ENCODE peak calls at places on chromosomes 5 and 9, in five cellular contexts. E, F, S, N and U are unnamed samples. For H3K36me3, the result is how much of the 10 kb centered on the place peaks cover.

GRCh38 chr5:157518963-157519362 is 56.6 kb downstream of the ADAM19 start:
- DNase-seq in N (no peak), S (no peak), F (no peak), E (no peak), U (no peak)

GRCh38 chr5:181159286-181160143 is 12.1 kb downstream of the OR2V2 start:
- DNase-seq in S (peak), E (peak), F (no peak), N (peak), U (peak)

GRCh38 chr9:89655990-89656657 is 51.3 kb downstream of the GADD45G start:
- DNase-seq in N (no peak), E (no peak), F (no peak), S (no peak), U (no peak)

GRCh38 chr9:108643756-108644510 is 211.9 kb downstream of the ACTL7B start:
- DNase-seq in F (no peak), S (no peak), E (no peak), N (peak), U (no peak)

GRCh38 chr9:32430720-32431119 is 46.3 kb downstream of the ACO1 start:
- DNase-seq in E (no peak), N (peak), S (no peak), F (no peak), U (no peak)

GRCh38 chr5:89283758-89284493 is 400.9 kb upstream of the MEF2C start:
- DNase-seq in E (no peak), N (no peak), S (no peak), F (no peak), U (no peak)

GRCh38 chr5:160020266-160020770 is 11.4 kb downstream of the TTC1 start:
- DNase-seq in F (no peak), E (no peak), N (no peak), S (no peak), U (no peak)

GRCh38 chr9:117034862-117035261 is 347.8 kb downstream of the TRIM32 start:
- DNase-seq in S (no peak), F (peak), E (no peak), N (peak), U (no peak)

DNA sequence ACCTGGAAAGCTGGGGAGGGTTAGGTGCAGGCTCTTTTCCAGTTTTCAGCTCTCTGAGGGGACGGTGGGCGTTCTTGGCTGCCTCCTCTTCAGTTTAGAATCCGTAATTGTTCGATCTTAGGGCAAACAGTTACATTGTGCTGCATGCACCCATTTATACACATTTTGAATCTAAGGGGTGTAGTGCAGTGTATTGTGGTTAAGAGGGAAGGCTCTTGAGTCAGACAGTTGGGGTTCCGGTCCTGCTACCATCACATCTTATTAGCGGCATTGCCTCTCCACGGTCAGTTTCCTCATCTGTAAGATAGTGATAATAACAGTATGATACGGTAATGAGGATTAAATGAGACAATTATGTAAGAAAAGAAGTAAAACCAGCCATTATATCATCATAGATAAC is 625 bp downstream of the EXOSC2 start:
- DNase-seq in S (no peak), F (no peak), E (no peak), N (peak), U (no peak)
- H3K36me3 ChIP-seq in S (under half), F (under half), E (under half), N (under half), U (under half)

DNA sequence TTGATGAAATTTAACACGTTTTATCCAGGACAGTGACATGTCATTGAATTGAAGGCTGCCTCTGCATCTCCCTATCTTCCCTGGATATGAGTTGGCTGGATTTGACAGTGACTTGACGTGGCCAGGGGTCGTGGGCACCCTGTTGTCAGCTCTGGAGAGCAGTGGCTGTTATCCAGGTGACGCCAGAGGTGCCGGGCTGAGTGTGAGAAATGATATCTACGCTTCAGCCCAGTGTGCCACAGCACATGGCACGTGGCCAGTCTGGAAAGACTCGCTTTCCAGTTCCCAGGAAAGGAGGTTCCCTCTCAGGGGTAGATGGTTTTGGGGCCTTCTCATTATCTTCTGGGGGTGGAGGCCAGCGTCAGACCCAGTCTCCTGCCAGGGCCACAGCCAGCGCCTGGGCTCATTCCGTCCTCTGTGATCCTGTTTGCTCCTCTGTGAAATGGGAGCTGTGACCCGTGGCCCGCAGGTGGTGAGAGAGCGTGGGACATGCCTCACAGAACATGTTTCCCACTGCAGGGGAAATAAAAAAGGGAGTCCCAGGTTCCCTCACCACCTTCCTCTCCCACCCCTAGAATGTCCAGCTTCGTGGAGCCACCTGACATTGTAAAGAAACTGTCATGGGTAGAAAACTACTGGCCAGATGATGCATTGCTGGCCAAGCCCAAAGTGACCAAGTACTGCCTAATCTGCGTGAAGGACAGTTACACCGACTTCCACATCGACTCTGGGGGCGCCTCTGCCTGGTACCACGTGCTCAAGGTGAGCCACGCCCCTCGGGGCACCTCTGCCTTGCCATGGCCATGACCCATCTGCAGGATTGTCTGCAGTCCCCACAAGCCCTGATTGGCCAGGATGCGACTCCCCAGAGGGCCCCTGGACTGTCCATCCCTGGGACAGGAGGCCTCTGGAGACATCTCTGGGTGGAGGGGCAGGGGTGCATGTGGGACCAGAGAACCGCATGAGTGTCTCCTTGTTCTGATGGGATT is 76.5 kb downstream of the PHF2 start:
- DNase-seq in F (no peak), N (no peak), E (peak), S (no peak), U (no peak)
- H3K36me3 ChIP-seq in F (under half), N (under half), E (half or more), S (half or more), U (under half)

DNA sequence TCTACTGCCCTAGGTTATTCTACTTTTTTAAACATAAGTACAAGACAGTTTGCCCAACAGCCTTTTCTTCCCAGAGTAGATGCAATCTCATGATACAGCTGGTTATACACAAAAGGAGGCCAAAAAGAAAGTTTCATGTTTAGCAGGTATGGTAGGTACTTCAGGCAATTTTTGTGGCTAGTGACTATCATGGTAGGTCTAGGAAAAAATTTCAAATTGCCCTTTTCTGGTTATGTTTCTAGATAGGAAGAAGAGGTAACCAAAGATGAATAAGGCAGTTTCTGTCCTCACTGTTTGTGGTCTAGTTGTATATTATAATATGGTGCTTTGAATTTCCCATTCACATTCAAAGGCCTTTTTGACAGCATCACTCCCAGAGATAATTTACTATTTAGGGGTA is 19.7 kb downstream of the MEGF9 start:
- DNase-seq in E (no peak), S (no peak), F (no peak), N (no peak), U (no peak)
- H3K36me3 ChIP-seq in E (under half), S (under half), F (under half), N (under half), U (under half)

GRCh38 chr9:135818718-135819475 is 88.4 kb downstream of the CAMSAP1 start:
- DNase-seq in E (no peak), N (no peak), F (no peak), S (no peak), U (no peak)

GRCh38 chr9:135820661-135821060 is 86.7 kb downstream of the CAMSAP1 start:
- DNase-seq in S (no peak), N (no peak), E (no peak), F (no peak), U (no peak)

GRCh38 chr9:135819905-135820304 is 87.4 kb downstream of the CAMSAP1 start:
- DNase-seq in F (no peak), N (no peak), S (no peak), E (no peak), U (no peak)

GRCh38 chr9:135816179-135816970 is 91.0 kb downstream of the CAMSAP1 start:
- DNase-seq in S (no peak), E (no peak), F (no peak), N (no peak), U (no peak)

GRCh38 chr9:135817951-135818717 is 89.2 kb downstream of the CAMSAP1 start:
- DNase-seq in N (no peak), E (no peak), F (no peak), S (no peak), U (no peak)
- H3K36me3 ChIP-seq in N (under half), E (half or more), F (under half), S (half or more), U (half or more)

GRCh38 chr5:134116789-134117761 is 2.6 kb downstream of the TCF7 start:
- DNase-seq in F (no peak), N (no peak), S (no peak), E (no peak), U (no peak)
- H3K36me3 ChIP-seq in F (under half), N (under half), S (under half), E (under half), U (under half)

GRCh38 chr9:83656952-83657351 is 34.0 kb downstream of the IDNK start:
- DNase-seq in S (no peak), N (no peak), E (no peak), F (no peak), U (no peak)

GRCh38 chr9:83655433-83655832 is 32.5 kb downstream of the IDNK start:
- DNase-seq in S (no peak), N (no peak), E (no peak), F (no peak), U (no peak)

GRCh38 chr9:83651558-83651957 is 28.6 kb downstream of the IDNK start:
- DNase-seq in F (no peak), S (no peak), E (no peak), N (no peak), U (no peak)

GRCh38 chr9:83656032-83656680 is 33.2 kb downstream of the IDNK start:
- DNase-seq in F (no peak), N (no peak), E (no peak), S (no peak), U (no peak)
- H3K36me3 ChIP-seq in F (under half), N (half or more), E (half or more), S (half or more), U (under half)

GRCh38 chr9:127525426-127526188 is 74.3 kb downstream of the LRSAM1 start:
- DNase-seq in E (no peak), S (no peak), F (no peak), N (peak), U (no peak)
- H3K36me3 ChIP-seq in E (half or more), S (under half), F (under half), N (half or more), U (under half)

DNA sequence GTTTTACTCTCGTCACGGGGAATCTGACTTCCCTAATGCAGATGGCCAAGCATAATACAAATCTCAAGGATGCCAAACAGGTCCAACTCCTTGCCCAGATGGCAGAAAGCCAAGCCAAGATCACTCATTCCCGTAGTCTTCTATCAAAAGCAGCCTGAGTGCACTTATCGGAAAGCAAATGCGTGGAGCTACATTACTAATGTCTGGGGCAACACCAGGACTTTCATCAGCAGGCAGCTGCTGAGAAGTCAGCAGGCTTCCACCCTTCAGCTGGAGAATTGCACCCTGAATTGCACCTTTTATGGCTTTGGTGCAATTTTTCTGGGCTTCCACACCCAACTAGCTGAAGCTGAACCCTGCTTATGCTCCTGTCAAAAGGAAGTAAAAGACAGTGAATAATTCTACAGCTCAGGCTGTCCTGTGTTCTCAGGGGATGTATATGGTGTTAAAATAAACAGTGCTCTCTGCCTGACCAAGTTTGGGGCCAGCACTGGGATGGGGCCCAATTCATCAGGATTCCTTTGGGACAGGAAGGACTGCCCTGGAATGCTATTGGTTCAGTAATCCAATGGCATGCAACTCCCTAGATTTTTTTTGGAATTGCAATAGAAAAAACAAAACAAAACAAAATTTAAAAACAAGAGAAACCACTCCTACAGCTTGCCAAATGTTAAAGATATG is 92.6 kb downstream of the DPYSL3 start:
- DNase-seq in S (peak), N (peak), E (no peak), F (no peak), U (no peak)
- H3K36me3 ChIP-seq in S (under half), N (under half), E (under half), F (under half), U (under half)

GRCh38 chr9:120625222-120625621 is 45.3 kb upstream of the CDK5RAP2 start:
- DNase-seq in S (no peak), F (no peak), N (peak), E (no peak), U (no peak)

GRCh38 chr9:120622790-120623189 is 42.8 kb upstream of the CDK5RAP2 start:
- DNase-seq in N (no peak), E (no peak), S (no peak), F (no peak), U (no peak)

GRCh38 chr9:120628207-120628924 is 48.4 kb upstream of the CDK5RAP2 start:
- DNase-seq in F (no peak), N (no peak), S (no peak), E (no peak), U (no peak)

GRCh38 chr9:120626512-120626911 is 46.5 kb upstream of the CDK5RAP2 start:
- DNase-seq in S (no peak), F (no peak), N (no peak), E (no peak), U (no peak)

DNA sequence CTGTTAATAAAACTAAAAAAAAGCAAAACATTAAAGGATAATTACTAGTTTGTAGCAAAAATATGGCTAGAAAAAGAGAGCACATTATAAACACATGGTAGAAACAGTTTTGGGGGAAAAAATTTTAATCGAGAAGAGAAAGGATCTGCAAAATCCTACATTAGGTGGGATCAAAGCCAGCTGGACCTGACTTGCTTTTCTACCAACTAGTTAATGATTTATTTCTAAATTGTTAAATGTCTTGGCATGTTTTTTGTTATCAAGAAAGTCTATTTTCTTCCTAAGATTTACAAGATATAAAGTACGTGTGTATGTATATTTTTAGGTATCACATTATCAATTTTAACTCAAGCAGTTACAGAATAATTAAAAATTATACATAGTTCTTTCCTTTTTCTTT is 47.1 kb upstream of the CDK5RAP2 start:
- DNase-seq in N (no peak), S (no peak), F (no peak), E (no peak), U (no peak)
- H3K36me3 ChIP-seq in N (under half), S (under half), F (under half), E (under half), U (under half)

GRCh38 chr9:5920860-5921328 is 30.2 kb downstream of the MLANA start:
- DNase-seq in E (no peak), F (no peak), S (no peak), N (peak), U (no peak)
- H3K36me3 ChIP-seq in E (half or more), F (under half), S (half or more), N (under half), U (under half)